ENCODE peak calls at places on chromosome 16, in seven cellular contexts. D is HCT116, V is H1, L is GM12878, C is SK-N-SH, O is HepG2, I is K562. Y is an unnamed sample.

GRCh38 chr16:2212362-2213324 is 2.0 kb upstream of the BRICD5 start:
- DNase-seq in I (no peak), V (no peak), L (no peak), O (no peak), D (no peak), C (no peak), Y (peak; percentile 95)

GRCh38 chr16:31253642-31254045 is 6.1 kb upstream of the ITGAM start:
- DNase-seq in D (no peak), O (peak; percentile 23), C (no peak), I (peak; percentile 81), V (no peak), L (no peak), Y (no peak)

GRCh38 chr16:1090620-1091587 is 5.1 kb downstream of the C1QTNF8 start:
- DNase-seq in O (peak; percentile 60), I (peak; percentile 65), D (no peak), L (no peak), V (no peak), C (no peak), Y (no peak)

GRCh38 chr16:9723136-9723535 is 459.1 kb downstream of the GRIN2A start:
- DNase-seq in C (no peak), I (no peak), D (no peak), O (no peak), L (no peak), V (no peak), Y (no peak)

GRCh38 chr16:73053379-73054130 is 5.6 kb upstream of the ZFHX3 start:
- DNase-seq in V (no peak), I (no peak), O (peak; percentile 75), C (peak; percentile 52), D (peak; percentile 55), L (no peak), Y (no peak)

GRCh38 chr16:71917900-71918299 is 22.6 kb downstream of the IST1 start:
- DNase-seq in L (no peak), O (no peak), I (no peak), D (no peak), C (no peak), V (no peak), Y (no peak)

GRCh38 chr16:77816293-77816692 is 27.9 kb downstream of the VAT1L start:
- DNase-seq in O (no peak), V (no peak), C (peak; percentile 21), I (no peak), L (no peak), D (no peak), Y (no peak)

GRCh38 chr16:56645311-56645710 is 6.4 kb upstream of the MT1B start:
- DNase-seq in L (no peak), C (no peak), I (no peak), D (no peak), O (no peak), V (no peak), Y (no peak)

GRCh38 chr16:1034230-1035065 is 38.1 kb upstream of the SSTR5 start:
- DNase-seq in C (no peak), D (no peak), I (no peak), O (no peak), V (no peak), L (no peak), Y (no peak)

GRCh38 chr16:19384656-19385055 is 33.0 kb upstream of the TMC5 start:
- DNase-seq in O (no peak), L (no peak), V (no peak), D (peak; percentile 78), I (no peak), C (no peak), Y (no peak)

GRCh38 chr16:1984347-1985225 is 593 bp downstream of the GFER start:
- DNase-seq in V (no peak), I (peak; percentile 71), C (no peak), L (no peak), O (peak; percentile 39), D (no peak), Y (no peak)

GRCh38 chr16:56732366-56732765 is 2.4 kb downstream of the NUP93 start:
- DNase-seq in V (no peak), C (no peak), L (peak; percentile 38), D (no peak), I (no peak), O (no peak), Y (no peak)

GRCh38 chr16:83826146-83826913 is 18.6 kb downstream of the HSBP1 start:
- DNase-seq in V (no peak), D (peak; percentile 64), L (no peak), C (peak; percentile 86), I (peak; percentile 89), O (peak; percentile 52), Y (peak; percentile 92)

GRCh38 chr16:56849690-56850680 is 15.0 kb upstream of the SLC12A3 start:
- DNase-seq in V (no peak), O (peak; percentile 84), D (no peak), L (no peak), C (no peak), I (no peak), Y (no peak)

GRCh38 chr16:51465026-51465425 is 314.0 kb upstream of the SALL1 start:
- DNase-seq in O (no peak), L (no peak), D (no peak), C (no peak), V (no peak), I (no peak), Y (no peak)

GRCh38 chr16:23768581-23768980 is 13.8 kb downstream of the CHP2 start:
- DNase-seq in V (no peak), O (no peak), I (no peak), C (no peak), L (no peak), D (no peak), Y (no peak)

GRCh38 chr16:56658476-56658875 is 717 bp downstream of the MT1F start:
- DNase-seq in L (no peak), D (no peak), C (no peak), V (no peak), O (no peak), I (no peak), Y (no peak)

GRCh38 chr16:85253127-85253941 is 141.1 kb upstream of the CIBAR2 start:
- DNase-seq in C (peak; percentile 93), V (no peak), L (no peak), O (peak; percentile 31), D (no peak), I (peak; percentile 90), Y (peak; percentile 57)

GRCh38 chr16:73506568-73507056 is 458.7 kb upstream of the ZFHX3 start:
- DNase-seq in V (no peak), C (no peak), I (no peak), L (no peak), O (no peak), D (no peak), Y (no peak)

DNA sequence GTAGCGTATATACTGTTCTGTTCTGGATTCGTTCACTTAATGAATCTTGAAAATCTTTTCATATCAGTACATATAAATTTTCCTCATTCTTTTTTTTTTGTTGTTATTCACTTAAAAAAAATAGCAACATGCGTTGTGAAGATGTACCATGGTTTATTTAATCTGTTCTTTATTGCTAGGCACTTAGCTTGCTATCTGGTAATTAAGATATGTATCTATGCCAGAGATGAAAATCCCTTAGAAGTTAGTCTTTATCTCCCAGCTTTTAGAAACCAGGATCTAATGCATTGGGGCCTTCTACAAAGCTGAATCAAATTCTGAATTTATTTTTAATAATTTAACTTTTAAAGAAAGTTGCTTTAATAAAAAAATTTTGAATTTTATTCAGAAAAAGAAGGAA is 13.0 kb upstream of the DNAJA2 start:
- DNase-seq in D (no peak), I (no peak), V (no peak), C (peak; percentile 58), L (no peak), O (no peak), Y (no peak)
- TF ChIP-seq JUND in D (no peak), I (no peak), V (no peak), C (no peak), L (no peak), O (no peak), Y (no peak)

DNA sequence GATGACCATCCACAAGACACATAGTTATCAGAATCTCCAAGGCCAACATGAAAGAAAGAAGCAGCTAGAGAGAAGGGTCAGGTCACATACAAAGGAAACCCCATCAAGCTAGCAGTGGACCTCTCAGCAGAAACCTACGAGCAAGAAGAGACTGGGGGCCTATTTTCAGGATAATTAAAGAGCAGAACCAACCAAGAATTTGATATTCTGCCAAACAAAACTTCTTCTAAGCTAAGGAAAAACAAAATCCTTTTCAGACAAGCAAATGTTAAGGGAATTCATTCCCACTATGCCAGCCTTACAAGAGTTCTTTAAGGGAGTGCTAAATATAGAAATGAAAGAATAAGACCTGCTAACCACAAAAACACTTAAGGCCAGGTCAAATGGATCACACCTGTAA is 47.8 kb downstream of the ITFG1 start:
- DNase-seq in D (no peak), I (no peak), O (no peak), C (no peak), V (no peak), L (no peak), Y (no peak)
- TF ChIP-seq JUND in D (no peak), I (no peak), O (no peak), C (no peak), V (no peak), L (no peak), Y (no peak)

DNA sequence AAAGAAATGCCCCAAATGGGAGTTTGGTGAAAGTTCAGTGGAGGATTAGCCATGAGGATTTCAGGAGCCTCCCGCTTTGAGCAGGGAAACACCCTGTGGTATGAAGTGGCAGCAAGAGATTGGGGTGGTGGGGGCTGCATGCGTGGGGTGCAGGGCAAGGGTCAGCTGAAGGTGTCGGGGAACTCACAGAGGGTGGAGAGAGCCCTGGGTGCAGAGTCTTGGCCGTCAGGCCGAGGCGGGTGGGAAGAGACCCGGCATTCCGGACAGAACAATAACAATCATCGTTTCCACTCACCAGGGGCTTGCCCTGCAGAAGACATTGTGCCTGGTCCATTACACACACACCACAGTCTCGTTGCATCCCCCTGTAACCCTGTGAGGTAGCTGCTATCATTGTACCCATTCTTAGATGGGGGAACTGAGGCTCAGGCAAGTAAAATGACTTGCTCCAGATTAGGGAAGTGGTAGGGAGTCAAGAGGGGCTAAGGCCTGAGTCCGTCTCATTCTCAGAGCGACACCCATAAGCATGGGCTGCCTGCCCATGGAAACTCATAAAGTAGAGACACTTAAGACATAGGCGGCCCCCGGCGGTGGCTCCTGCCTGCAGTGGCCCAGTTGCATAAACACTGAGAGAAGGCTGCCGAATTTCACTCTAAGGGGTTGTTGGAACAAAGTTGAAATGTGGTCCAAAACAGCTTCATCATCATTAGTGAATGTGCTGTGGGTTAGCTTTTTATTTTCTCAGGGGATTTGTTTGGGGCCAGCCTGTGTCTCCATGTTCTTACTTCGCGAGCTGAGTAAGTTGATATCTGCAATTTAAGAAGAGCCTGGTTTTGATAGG is 93.3 kb downstream of the CMIP start:
- DNase-seq in O (no peak), L (no peak), I (no peak), V (no peak), D (no peak), C (no peak), Y (no peak)
- TF ChIP-seq JUND in O (no peak), L (no peak), I (no peak), V (no peak), D (no peak), C (no peak), Y (no peak)

GRCh38 chr16:74727903-74728302 is 27.2 kb upstream of the MLKL start:
- DNase-seq in V (no peak), L (no peak), O (no peak), D (no peak), C (no peak), I (no peak), Y (no peak)

GRCh38 chr16:74732951-74733350 is 32.3 kb upstream of the MLKL start:
- DNase-seq in L (no peak), O (no peak), V (no peak), D (no peak), C (no peak), I (no peak), Y (no peak)

GRCh38 chr16:74731853-74732477 is 31.3 kb upstream of the MLKL start:
- DNase-seq in O (peak; percentile 62), C (no peak), L (no peak), D (no peak), I (no peak), V (no peak), Y (no peak)

GRCh38 chr16:74726736-74727135 is 26.1 kb upstream of the MLKL start:
- DNase-seq in O (peak; percentile 50), C (no peak), I (peak; percentile 67), L (no peak), V (peak; percentile 58), D (no peak), Y (no peak)

GRCh38 chr16:74730049-74730683 is 29.5 kb upstream of the MLKL start:
- DNase-seq in C (no peak), V (no peak), D (no peak), L (no peak), O (no peak), I (no peak), Y (no peak)
- TF ChIP-seq JUND in C (no peak), V (no peak), D (no peak), L (no peak), O (no peak), I (no peak), Y (no peak)